ENCODE peak calls at places on chromosomes 11 and 22, in five cellular contexts. Q, W, G, M and B are unnamed samples.

GRCh38 chr11:37988031-37988430 is 1390.0 kb upstream of the RAG2 start:
- DNase-seq in Q (no peak), W (no peak), G (no peak), M (no peak), B (no peak)

GRCh38 chr11:113572349-113572748 is 97.2 kb upstream of the DRD2 start:
- DNase-seq in Q (no peak), W (no peak), G (no peak), M (no peak), B (no peak)

GRCh38 chr11:88175004-88175706 is at the start of gene RAB38:
- DNase-seq in Q (peak), W (peak), G (peak), M (no peak), B (no peak)

GRCh38 chr22:43275545-43275981 is 67.6 kb downstream of the SCUBE1 start:
- DNase-seq in Q (no peak), W (peak), G (no peak), M (no peak), B (no peak)

GRCh38 chr11:40187092-40187403 is 1272.4 kb downstream of the LRRC4C start:
- DNase-seq in Q (no peak), W (no peak), G (no peak), M (no peak), B (no peak)

GRCh38 chr22:36343720-36344105 is 44.1 kb downstream of the MYH9 start:
- DNase-seq in Q (no peak), W (no peak), G (no peak), M (no peak), B (no peak)

GRCh38 chr11:67616431-67617242 is 9.9 kb downstream of the NDUFV1 start:
- DNase-seq in Q (no peak), W (peak), G (no peak), M (no peak), B (no peak)

GRCh38 chr11:13249992-13250391 is 27.6 kb upstream of the BMAL1 start:
- DNase-seq in Q (no peak), W (no peak), G (peak), M (no peak), B (no peak)

GRCh38 chr11:75463106-75463774 is 30.2 kb upstream of the KLHL35 start:
- DNase-seq in Q (no peak), W (no peak), G (no peak), M (no peak), B (no peak)

GRCh38 chr11:72326151-72326842 is 82.3 kb upstream of the PHOX2A start:
- DNase-seq in Q (no peak), W (no peak), G (no peak), M (no peak), B (no peak)
- H3K27ac ChIP-seq in Q (no peak), W (no peak), G (no peak), M (no peak), B (no peak)

GRCh38 chr22:19972652-19973550 is 31.3 kb upstream of the TXNRD2 start:
- DNase-seq in Q (no peak), W (no peak), G (no peak), M (no peak), B (no peak)

GRCh38 chr22:19974935-19975706 is 33.5 kb upstream of the TXNRD2 start:
- DNase-seq in Q (no peak), W (no peak), G (peak), M (no peak), B (no peak)

GRCh38 chr22:19975707-19976035 is 34.1 kb upstream of the TXNRD2 start:
- DNase-seq in Q (no peak), W (no peak), G (no peak), M (no peak), B (no peak)

GRCh38 chr22:19973551-19974183 is 32.0 kb upstream of the TXNRD2 start:
- DNase-seq in Q (no peak), W (no peak), G (no peak), M (no peak), B (no peak)

GRCh38 chr22:19974233-19974861 is 32.7 kb upstream of the TXNRD2 start:
- DNase-seq in Q (no peak), W (peak), G (no peak), M (no peak), B (no peak)
- H3K27ac ChIP-seq in Q (no peak), W (peak), G (no peak), M (peak), B (peak)

GRCh38 chr22:37498289-37498909 is 12.2 kb upstream of the MFNG start:
- DNase-seq in Q (no peak), W (peak), G (no peak), M (no peak), B (no peak)

GRCh38 chr22:37493979-37494378 is 7.8 kb upstream of the MFNG start:
- DNase-seq in Q (no peak), W (no peak), G (no peak), M (no peak), B (no peak)

GRCh38 chr22:37499789-37500188 is 13.6 kb upstream of the MFNG start:
- DNase-seq in Q (no peak), W (no peak), G (no peak), M (no peak), B (no peak)

GRCh38 chr22:37499006-37499707 is 13.0 kb upstream of the MFNG start:
- DNase-seq in Q (no peak), W (no peak), G (no peak), M (no peak), B (no peak)

DNA sequence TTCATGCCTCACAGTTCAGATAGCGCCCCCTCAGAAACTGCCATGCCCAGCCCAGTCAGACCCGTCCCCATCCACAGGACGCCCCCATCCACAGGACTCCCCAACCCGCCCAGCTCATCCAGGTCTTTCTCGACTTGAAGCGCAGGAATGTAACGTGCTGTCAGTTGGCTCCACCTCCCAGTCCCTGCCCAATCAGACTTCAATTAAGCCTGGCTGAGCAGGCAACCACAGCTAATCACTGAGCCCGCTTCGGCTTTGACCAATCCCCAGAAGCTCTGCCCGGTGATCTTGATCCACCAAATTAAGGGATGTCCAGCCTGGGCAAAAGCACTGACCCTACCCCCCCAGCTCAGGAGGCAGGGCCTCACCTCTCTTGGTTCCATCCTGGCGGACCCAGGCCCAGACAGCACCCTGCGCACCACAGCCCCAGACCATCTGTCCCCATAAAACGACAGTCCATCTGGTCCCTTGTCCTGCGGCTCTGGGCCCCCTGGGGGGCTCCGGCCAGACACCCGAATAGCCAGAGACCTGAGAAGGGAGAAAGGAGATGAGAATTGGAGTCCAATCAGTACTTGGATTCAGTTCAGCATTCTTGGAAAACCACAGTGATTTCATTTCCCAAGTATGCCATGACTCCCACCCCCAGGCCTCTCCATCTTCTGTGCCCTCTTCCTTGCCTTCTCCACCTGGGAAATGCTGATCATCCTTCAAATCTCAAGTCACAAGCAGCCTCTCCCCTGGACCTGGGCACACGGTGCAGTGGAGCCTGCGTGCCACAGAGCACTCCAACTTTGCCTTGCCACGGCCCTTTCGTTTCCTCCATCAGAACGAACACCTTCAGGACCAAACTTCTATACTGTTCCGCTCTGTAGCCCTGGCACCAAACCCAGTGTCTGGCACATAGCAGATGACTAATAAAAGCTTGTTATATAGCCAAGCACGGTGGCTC is 10.7 kb upstream of the MFNG start:
- DNase-seq in Q (no peak), W (no peak), G (peak), M (no peak), B (no peak)
- H3K27ac ChIP-seq in Q (peak), W (no peak), G (peak), M (no peak), B (no peak)

DNA sequence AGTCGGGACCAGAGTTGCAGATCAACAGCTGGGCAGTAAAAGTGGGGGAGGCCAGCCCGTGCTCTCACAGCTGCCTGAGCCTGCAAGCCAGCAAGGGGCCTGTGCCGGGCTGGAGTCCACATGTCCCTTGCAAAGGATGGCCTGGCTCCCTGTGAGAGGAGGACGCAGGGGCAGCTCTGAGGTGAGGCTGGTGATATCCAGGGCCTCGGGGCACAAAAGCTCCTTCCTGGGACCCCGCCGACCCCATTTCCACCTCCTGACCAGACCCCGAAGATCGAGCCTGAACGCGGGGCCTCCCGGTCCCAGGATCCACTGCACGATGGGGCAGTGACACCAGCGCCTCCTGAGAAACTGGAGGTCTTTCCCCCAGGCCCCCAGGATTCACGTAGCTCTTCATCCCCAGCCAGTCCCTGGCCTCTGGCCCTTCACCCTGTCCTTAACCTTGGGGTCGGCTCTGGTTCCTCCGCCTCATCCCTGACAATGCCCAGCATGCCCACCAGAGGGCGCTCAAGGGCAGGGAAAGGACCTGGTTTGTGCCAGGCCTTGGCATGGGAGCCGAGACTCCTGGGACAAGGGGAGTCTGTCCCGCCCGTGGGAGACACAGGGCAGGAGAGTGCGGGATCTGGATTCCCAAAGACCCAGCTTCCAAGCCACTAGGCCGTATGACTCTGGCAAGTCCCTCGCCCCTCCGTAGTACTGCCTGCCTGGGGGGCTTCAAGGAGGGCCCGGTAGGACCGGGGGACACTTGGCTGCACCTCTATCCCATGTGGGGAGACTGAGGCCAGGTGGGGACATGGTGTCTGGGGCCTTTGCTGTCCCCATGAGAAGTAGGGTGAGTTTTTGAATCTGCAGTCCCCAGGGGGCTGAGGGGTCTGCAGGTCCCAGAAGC is 17.8 kb upstream of the WNT7B start:
- DNase-seq in Q (peak), W (peak), G (peak), M (peak), B (peak)
- H3K27ac ChIP-seq in Q (peak), W (no peak), G (peak), M (no peak), B (no peak)

DNA sequence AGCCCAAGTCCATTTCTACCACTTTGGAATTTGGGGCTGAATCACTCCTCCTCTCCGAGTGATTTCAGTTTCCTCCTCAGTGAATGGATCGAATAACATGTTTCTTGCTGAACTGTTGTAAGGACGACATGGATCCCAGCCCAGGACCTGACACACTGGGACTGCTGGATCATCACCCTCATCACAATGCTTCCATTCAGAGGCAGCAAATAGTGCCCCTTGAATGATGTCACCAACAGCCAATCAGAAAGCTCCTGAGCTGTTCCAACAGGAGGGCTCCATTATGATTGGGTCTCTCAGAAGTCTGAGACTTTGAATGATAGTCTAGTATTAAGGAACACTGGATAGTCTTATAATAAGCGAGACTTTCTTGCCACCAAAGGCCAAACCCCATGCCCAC is 158.9 kb downstream of the MYO18B start:
- DNase-seq in Q (no peak), W (no peak), G (no peak), M (no peak), B (peak)
- H3K27ac ChIP-seq in Q (no peak), W (no peak), G (no peak), M (no peak), B (peak)